ENCODE peak calls at places on chromosomes 4 and X, in six cellular contexts. One of them, this sample, is unnamed.

GRCh38 chr4:22515888-22516541 is at the start of gene ADGRA3:
- DNase-seq in tibial artery: peak
- DNase-seq in thyroid gland: peak
- DNase-seq in psoas muscle: peak
- DNase-seq in endothelial cell of umbilical vein: peak
- DNase-seq in HCT116: no peak
- DNase-seq in this sample: no peak

GRCh38 chr4:10121568-10122097 is 5.0 kb upstream of the WDR1 start:
- DNase-seq in tibial artery: no peak
- DNase-seq in thyroid gland: no peak
- DNase-seq in psoas muscle: no peak
- DNase-seq in endothelial cell of umbilical vein: no peak
- DNase-seq in HCT116: no peak
- DNase-seq in this sample: no peak

GRCh38 chr4:181194096-181194495 is 1049.1 kb upstream of the TENM3 start:
- DNase-seq in tibial artery: no peak
- DNase-seq in thyroid gland: no peak
- DNase-seq in psoas muscle: no peak
- DNase-seq in endothelial cell of umbilical vein: no peak
- DNase-seq in HCT116: no peak
- DNase-seq in this sample: no peak

GRCh38 chrX:145729635-145730034 is 88.0 kb upstream of the SLITRK2 start:
- DNase-seq in tibial artery: no peak
- DNase-seq in thyroid gland: no peak
- DNase-seq in psoas muscle: no peak
- DNase-seq in endothelial cell of umbilical vein: no peak
- DNase-seq in HCT116: no peak
- DNase-seq in this sample: no peak

GRCh38 chrX:47180346-47180745 is 13.3 kb upstream of the UBA1 start:
- DNase-seq in tibial artery: no peak
- DNase-seq in thyroid gland: no peak
- DNase-seq in psoas muscle: no peak
- DNase-seq in endothelial cell of umbilical vein: no peak
- DNase-seq in HCT116: no peak
- DNase-seq in this sample: no peak

GRCh38 chr4:169143335-169143734 is 127.4 kb downstream of the SH3RF1 start:
- DNase-seq in tibial artery: no peak
- DNase-seq in thyroid gland: peak
- DNase-seq in psoas muscle: no peak
- DNase-seq in endothelial cell of umbilical vein: no peak
- DNase-seq in HCT116: no peak
- DNase-seq in this sample: no peak

GRCh38 chr4:102608190-102608589 is 107.0 kb downstream of the NFKB1 start:
- DNase-seq in tibial artery: no peak
- DNase-seq in thyroid gland: no peak
- DNase-seq in psoas muscle: no peak
- DNase-seq in endothelial cell of umbilical vein: no peak
- DNase-seq in HCT116: no peak
- DNase-seq in this sample: no peak

GRCh38 chrX:68396953-68397352 is 36.3 kb downstream of the OPHN1 start:
- DNase-seq in tibial artery: no peak
- DNase-seq in thyroid gland: no peak
- DNase-seq in psoas muscle: no peak
- DNase-seq in endothelial cell of umbilical vein: peak
- DNase-seq in HCT116: no peak
- DNase-seq in this sample: no peak

GRCh38 chrX:50920132-50920531 is 9.6 kb downstream of the BMP15 start:
- DNase-seq in tibial artery: no peak
- DNase-seq in thyroid gland: no peak
- DNase-seq in psoas muscle: no peak
- DNase-seq in endothelial cell of umbilical vein: peak
- DNase-seq in HCT116: no peak
- DNase-seq in this sample: no peak

GRCh38 chr4:25786497-25787065 is 76.2 kb downstream of the SEL1L3 start:
- DNase-seq in tibial artery: no peak
- DNase-seq in thyroid gland: no peak
- DNase-seq in psoas muscle: no peak
- DNase-seq in endothelial cell of umbilical vein: no peak
- DNase-seq in HCT116: no peak
- DNase-seq in this sample: no peak

GRCh38 chrX:38799995-38800394 is 1.3 kb upstream of the MID1IP1 start:
- DNase-seq in tibial artery: peak
- DNase-seq in thyroid gland: no peak
- DNase-seq in psoas muscle: no peak
- DNase-seq in endothelial cell of umbilical vein: no peak
- DNase-seq in HCT116: no peak
- DNase-seq in this sample: no peak

GRCh38 chr4:3386486-3386885 is 55.3 kb upstream of the HGFAC start:
- DNase-seq in tibial artery: peak
- DNase-seq in thyroid gland: no peak
- DNase-seq in psoas muscle: no peak
- DNase-seq in endothelial cell of umbilical vein: no peak
- DNase-seq in HCT116: no peak
- DNase-seq in this sample: peak

GRCh38 chr4:34181311-34181808 is 2063.0 kb downstream of the ARAP2 start:
- DNase-seq in tibial artery: no peak
- DNase-seq in thyroid gland: no peak
- DNase-seq in psoas muscle: no peak
- DNase-seq in endothelial cell of umbilical vein: peak
- DNase-seq in HCT116: peak
- DNase-seq in this sample: peak

GRCh38 chr4:182338731-182339130 is 95.5 kb downstream of the TENM3 start:
- DNase-seq in tibial artery: no peak
- DNase-seq in thyroid gland: no peak
- DNase-seq in psoas muscle: no peak
- DNase-seq in endothelial cell of umbilical vein: no peak
- DNase-seq in HCT116: no peak
- DNase-seq in this sample: no peak

GRCh38 chr4:1907848-1908525 is 36.8 kb downstream of the NSD2 start:
- DNase-seq in tibial artery: no peak
- DNase-seq in thyroid gland: no peak
- DNase-seq in psoas muscle: no peak
- DNase-seq in endothelial cell of umbilical vein: no peak
- DNase-seq in HCT116: no peak
- DNase-seq in this sample: peak

GRCh38 chr4:56410247-56410646 is 23.0 kb upstream of the AASDH start:
- DNase-seq in tibial artery: peak
- DNase-seq in thyroid gland: peak
- DNase-seq in psoas muscle: no peak
- DNase-seq in endothelial cell of umbilical vein: peak
- DNase-seq in HCT116: peak
- DNase-seq in this sample: peak

GRCh38 chrX:108439434-108439883 is at the start of gene COL4A5:
- DNase-seq in tibial artery: peak
- DNase-seq in thyroid gland: peak
- DNase-seq in psoas muscle: peak
- DNase-seq in endothelial cell of umbilical vein: peak
- DNase-seq in HCT116: peak
- DNase-seq in this sample: peak

GRCh38 chr4:113639311-113639710 is 122.2 kb downstream of the CAMK2D start:
- DNase-seq in tibial artery: no peak
- DNase-seq in thyroid gland: no peak
- DNase-seq in psoas muscle: no peak
- DNase-seq in endothelial cell of umbilical vein: no peak
- DNase-seq in HCT116: no peak
- DNase-seq in this sample: no peak
- H3K27ac ChIP-seq in tibial artery: no peak
- H3K27ac ChIP-seq in thyroid gland: peak
- H3K27ac ChIP-seq in psoas muscle: no peak
- H3K27ac ChIP-seq in endothelial cell of umbilical vein: no peak
- H3K27ac ChIP-seq in HCT116: no peak
- H3K27ac ChIP-seq in this sample: no peak

GRCh38 chr4:83626245-83626843 is 90.4 kb downstream of the GPAT3 start:
- DNase-seq in tibial artery: no peak
- DNase-seq in thyroid gland: no peak
- DNase-seq in psoas muscle: no peak
- DNase-seq in endothelial cell of umbilical vein: no peak
- DNase-seq in HCT116: no peak
- DNase-seq in this sample: no peak

GRCh38 chr4:83631066-83631465 is 95.2 kb downstream of the GPAT3 start:
- DNase-seq in tibial artery: no peak
- DNase-seq in thyroid gland: no peak
- DNase-seq in psoas muscle: no peak
- DNase-seq in endothelial cell of umbilical vein: peak
- DNase-seq in HCT116: no peak
- DNase-seq in this sample: no peak

GRCh38 chr4:83625807-83626206 is 89.9 kb downstream of the GPAT3 start:
- DNase-seq in tibial artery: no peak
- DNase-seq in thyroid gland: no peak
- DNase-seq in psoas muscle: no peak
- DNase-seq in endothelial cell of umbilical vein: no peak
- DNase-seq in HCT116: no peak
- DNase-seq in this sample: no peak

DNA sequence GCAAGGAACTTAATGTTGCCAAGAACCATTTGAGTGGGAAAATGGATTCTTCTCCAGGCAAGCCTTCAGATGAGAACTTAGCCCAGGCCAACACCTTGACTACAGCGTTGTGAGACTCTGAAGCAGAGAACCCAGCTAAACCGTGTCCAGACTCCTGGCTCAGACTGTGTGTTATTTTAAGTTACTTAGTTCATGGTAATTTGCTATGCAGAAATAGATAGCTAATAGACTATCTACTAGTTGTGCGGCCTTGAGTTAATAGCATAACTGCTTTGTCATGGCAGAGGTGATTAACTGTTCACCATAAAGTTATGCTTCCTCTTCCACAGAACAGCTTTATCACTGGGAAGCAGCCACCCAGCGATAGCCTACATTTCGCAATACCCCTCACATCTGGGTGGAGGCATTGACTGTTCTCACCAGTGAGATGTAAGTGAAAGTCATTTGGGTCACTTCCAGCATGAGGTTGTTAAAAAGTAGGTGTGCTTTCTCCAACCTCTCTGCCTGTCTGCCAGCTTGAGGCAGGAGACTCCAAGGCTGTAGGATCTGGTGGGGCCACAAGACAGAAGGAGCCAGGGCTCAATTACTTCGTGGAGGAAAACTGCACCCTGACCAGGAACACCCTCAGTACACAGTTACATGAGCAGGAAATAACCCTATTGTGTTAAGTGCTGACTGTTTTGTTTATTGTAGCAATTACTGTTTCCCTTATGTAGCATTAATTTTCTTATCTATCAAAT is 94.2 kb downstream of the GPAT3 start:
- DNase-seq in tibial artery: peak
- DNase-seq in thyroid gland: no peak
- DNase-seq in psoas muscle: no peak
- DNase-seq in endothelial cell of umbilical vein: peak
- DNase-seq in HCT116: no peak
- DNase-seq in this sample: peak
- H3K27ac ChIP-seq in tibial artery: no peak
- H3K27ac ChIP-seq in thyroid gland: no peak
- H3K27ac ChIP-seq in psoas muscle: peak
- H3K27ac ChIP-seq in endothelial cell of umbilical vein: peak
- H3K27ac ChIP-seq in HCT116: no peak
- H3K27ac ChIP-seq in this sample: peak

GRCh38 chr4:18105023-18106011 is 83.8 kb upstream of the LCORL start:
- DNase-seq in tibial artery: no peak
- DNase-seq in thyroid gland: no peak
- DNase-seq in psoas muscle: no peak
- DNase-seq in endothelial cell of umbilical vein: peak
- DNase-seq in HCT116: no peak
- DNase-seq in this sample: no peak

GRCh38 chr4:18103876-18104275 is 82.3 kb upstream of the LCORL start:
- DNase-seq in tibial artery: no peak
- DNase-seq in thyroid gland: no peak
- DNase-seq in psoas muscle: no peak
- DNase-seq in endothelial cell of umbilical vein: no peak
- DNase-seq in HCT116: no peak
- DNase-seq in this sample: no peak

GRCh38 chr4:18109677-18110076 is 88.1 kb upstream of the LCORL start:
- DNase-seq in tibial artery: no peak
- DNase-seq in thyroid gland: no peak
- DNase-seq in psoas muscle: no peak
- DNase-seq in endothelial cell of umbilical vein: peak
- DNase-seq in HCT116: no peak
- DNase-seq in this sample: no peak

GRCh38 chr4:18110099-18110498 is 88.5 kb upstream of the LCORL start:
- DNase-seq in tibial artery: no peak
- DNase-seq in thyroid gland: no peak
- DNase-seq in psoas muscle: no peak
- DNase-seq in endothelial cell of umbilical vein: no peak
- DNase-seq in HCT116: no peak
- DNase-seq in this sample: no peak

DNA sequence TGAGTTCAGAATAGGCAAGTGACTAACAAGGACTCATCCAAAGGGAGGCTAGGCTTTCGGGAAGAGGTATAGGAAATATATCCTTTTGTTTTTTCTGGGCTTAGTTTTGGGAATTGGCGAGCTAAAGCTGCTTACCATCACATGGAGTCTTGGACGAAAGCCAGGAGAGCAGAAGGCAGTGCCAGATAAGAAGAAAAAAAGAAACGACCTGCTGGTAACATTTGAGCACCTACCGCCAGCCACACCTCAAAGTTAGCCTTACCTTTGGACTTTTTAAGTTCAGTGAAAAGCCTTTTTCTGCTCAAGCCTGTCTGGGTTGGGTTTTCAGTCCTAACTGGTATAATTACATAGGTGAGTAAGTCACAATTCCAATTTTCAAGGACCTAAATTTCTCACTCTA is 85.1 kb upstream of the LCORL start:
- DNase-seq in tibial artery: no peak
- DNase-seq in thyroid gland: no peak
- DNase-seq in psoas muscle: no peak
- DNase-seq in endothelial cell of umbilical vein: peak
- DNase-seq in HCT116: no peak
- DNase-seq in this sample: no peak
- H3K27ac ChIP-seq in tibial artery: no peak
- H3K27ac ChIP-seq in thyroid gland: no peak
- H3K27ac ChIP-seq in psoas muscle: no peak
- H3K27ac ChIP-seq in endothelial cell of umbilical vein: no peak
- H3K27ac ChIP-seq in HCT116: no peak
- H3K27ac ChIP-seq in this sample: no peak

DNA sequence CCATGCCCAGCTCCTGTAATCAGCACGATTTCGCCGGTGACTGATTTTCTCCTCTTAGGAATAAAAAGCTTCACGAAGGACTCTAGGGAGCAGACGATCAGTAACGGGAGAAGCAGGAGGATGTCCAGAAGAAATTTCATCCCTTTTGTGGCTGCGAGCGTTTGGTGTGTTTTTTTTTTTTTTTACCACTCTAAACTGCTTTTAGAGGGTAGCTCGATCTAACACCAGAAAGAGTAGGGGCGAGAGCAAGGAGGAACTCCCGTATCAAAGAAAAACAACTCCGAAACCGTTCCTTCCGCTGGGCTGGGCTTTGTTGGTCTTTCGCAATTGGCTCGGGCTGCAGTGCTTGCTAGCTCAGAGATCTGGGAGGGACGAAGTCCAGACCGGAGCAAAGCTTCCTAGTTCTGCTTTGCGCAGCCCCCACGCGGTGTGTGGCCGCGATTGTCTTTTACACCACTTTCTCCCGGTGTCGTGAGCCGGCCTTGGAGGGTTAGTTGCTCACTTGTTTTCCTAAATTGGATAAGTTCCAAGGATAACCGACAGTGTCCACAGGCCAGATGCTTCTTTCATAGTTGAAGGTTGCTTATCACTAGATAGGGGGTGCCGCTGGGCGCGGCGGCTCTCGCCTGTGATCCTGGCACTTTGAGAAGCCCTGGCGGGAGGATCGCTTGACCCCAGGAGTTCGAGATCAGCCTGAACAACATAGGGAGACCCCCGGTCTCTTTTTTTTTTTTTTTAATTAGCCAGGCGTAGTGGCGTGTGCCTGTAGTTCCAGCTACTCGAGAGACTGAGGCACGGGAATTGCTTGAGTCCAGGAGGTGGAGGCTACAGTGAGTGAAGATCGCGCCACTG is at the start of gene HSD17B11:
- DNase-seq in tibial artery: peak
- DNase-seq in thyroid gland: peak
- DNase-seq in psoas muscle: peak
- DNase-seq in endothelial cell of umbilical vein: peak
- DNase-seq in HCT116: peak
- DNase-seq in this sample: peak
- H3K27ac ChIP-seq in tibial artery: peak
- H3K27ac ChIP-seq in thyroid gland: peak
- H3K27ac ChIP-seq in psoas muscle: peak
- H3K27ac ChIP-seq in endothelial cell of umbilical vein: peak
- H3K27ac ChIP-seq in HCT116: peak
- H3K27ac ChIP-seq in this sample: peak

This sample was measured in epithelial cell of prostate.